ENCODE peak calls at places on chromosomes 11 and 22, in five cellular contexts. H is H1, M is mesenchymal stem cell, Z is H9, D is mesendoderm. T is an unnamed sample.
A peak's percentile ranks its signal among the peaks of the same experiment; 100 is the strongest.

GRCh38 chr11:13110929-13111812 is 102.1 kb downstream of the RASSF10 start:
- DNase-seq in H (no peak), M (no peak), Z (no peak), D (peak; percentile 97), T (peak; percentile 76)

GRCh38 chr11:68053117-68053516 is 14.3 kb downstream of the TCIRG1 start:
- DNase-seq in H (no peak), M (peak; percentile 26), Z (peak; percentile 29), D (peak; percentile 26), T (no peak)

GRCh38 chr11:112834277-112834755 is 126.9 kb upstream of the NCAM1 start:
- DNase-seq in H (no peak), M (no peak), Z (no peak), D (peak; percentile 18), T (no peak)

GRCh38 chr11:86046111-86046510 is 22.8 kb downstream of the PICALM start:
- DNase-seq in H (no peak), M (no peak), Z (no peak), D (no peak), T (no peak)

GRCh38 chr11:75214411-75214821 is 26.2 kb upstream of the TPBGL start:
- DNase-seq in H (peak; percentile 70), M (peak; percentile 85), Z (peak; percentile 93), D (peak; percentile 95), T (peak; percentile 72)

GRCh38 chr11:1092145-1092670 is 17.5 kb downstream of the MUC2 start:
- DNase-seq in H (no peak), M (no peak), Z (no peak), D (no peak), T (no peak)

GRCh38 chr11:114416441-114416928 is 16.0 kb downstream of the RBM7 start:
- DNase-seq in H (no peak), M (peak; percentile 59), Z (no peak), D (no peak), T (peak; percentile 33)

GRCh38 chr22:17192186-17192585 is 27.0 kb downstream of the ADA2 start:
- DNase-seq in H (no peak), M (no peak), Z (no peak), D (no peak), T (no peak)

GRCh38 chr11:47078751-47079524 is 97.7 kb downstream of the ARFGAP2 start:
- DNase-seq in H (no peak), M (no peak), Z (no peak), D (no peak), T (peak; percentile 8)

GRCh38 chr11:67584205-67584880 is 731 bp downstream of the GSTP1 start:
- DNase-seq in H (no peak), M (peak; percentile 65), Z (no peak), D (peak; percentile 69), T (peak; percentile 54)

GRCh38 chr11:69308936-69309799 is 15.2 kb downstream of the MYEOV start:
- DNase-seq in H (no peak), M (no peak), Z (no peak), D (no peak), T (no peak)

GRCh38 chr11:125245299-125245698 is 80.7 kb downstream of the PKNOX2 start:
- DNase-seq in H (no peak), M (no peak), Z (no peak), D (no peak), T (peak; percentile 4)

GRCh38 chr11:86761978-86762377 is 38.4 kb upstream of the PRSS23 start:
- DNase-seq in H (no peak), M (no peak), Z (no peak), D (no peak), T (peak; percentile 72)

GRCh38 chr11:46856605-46857339 is 10.7 kb upstream of the CKAP5 start:
- DNase-seq in H (no peak), M (no peak), Z (no peak), D (no peak), T (no peak)

GRCh38 chr11:13135385-13136271 is 126.5 kb downstream of the RASSF10 start:
- DNase-seq in H (no peak), M (peak; percentile 73), Z (no peak), D (peak; percentile 46), T (peak; percentile 90)

GRCh38 chr11:33520103-33520502 is 180.5 kb downstream of the C11orf91 start:
- DNase-seq in H (no peak), M (no peak), Z (no peak), D (no peak), T (no peak)

GRCh38 chr11:75240381-75241035 is at the start of gene TPBGL:
- DNase-seq in H (no peak), M (no peak), Z (peak; percentile 73), D (peak; percentile 55), T (no peak)

GRCh38 chr11:70544067-70544773 is 145.9 kb downstream of the CTTN start:
- DNase-seq in H (no peak), M (no peak), Z (no peak), D (no peak), T (no peak)

GRCh38 chr11:44980533-44981427 is 30.1 kb upstream of the TP53I11 start:
- DNase-seq in H (no peak), M (no peak), Z (no peak), D (no peak), T (no peak)

GRCh38 chr11:5349550-5349949 is 1.8 kb upstream of the OR51B6 start:
- DNase-seq in H (no peak), M (no peak), Z (no peak), D (no peak), T (no peak)

GRCh38 chr11:103737791-103738190 is 298.6 kb upstream of the DDI1 start:
- DNase-seq in H (no peak), M (no peak), Z (no peak), D (peak; percentile 12), T (no peak)

GRCh38 chr11:106087815-106088435 is 10.5 kb downstream of the AASDHPPT start:
- DNase-seq in H (no peak), M (peak; percentile 70), Z (peak; percentile 32), D (peak; percentile 55), T (peak; percentile 65)

GRCh38 chr11:10375280-10376048 is 70.6 kb downstream of the ADM start:
- DNase-seq in H (no peak), M (no peak), Z (no peak), D (peak; percentile 30), T (peak; percentile 95)

GRCh38 chr11:10314199-10315072 is 9.6 kb downstream of the ADM start:
- DNase-seq in H (no peak), M (peak; percentile 78), Z (peak; percentile 34), D (peak; percentile 60), T (peak; percentile 71)

GRCh38 chr11:102666331-102666957 is 39.1 kb downstream of the MMP27 start:
- DNase-seq in H (no peak), M (peak; percentile 64), Z (no peak), D (peak; percentile 67), T (peak; percentile 60)

GRCh38 chr22:42340695-42341383 is 70.4 kb upstream of the TCF20 start:
- DNase-seq in H (no peak), M (no peak), Z (peak; percentile 60), D (peak; percentile 64), T (no peak)

GRCh38 chr11:25769287-25769686 is 562.6 kb upstream of the ANO3 start:
- DNase-seq in H (no peak), M (peak; percentile 29), Z (no peak), D (no peak), T (no peak)

GRCh38 chr11:27514558-27514957 is 8.0 kb upstream of the LIN7C start:
- DNase-seq in H (no peak), M (no peak), Z (no peak), D (no peak), T (peak; percentile 55)

GRCh38 chr11:57094206-57094940 is 87.4 kb upstream of the LRRC55 start:
- DNase-seq in H (no peak), M (peak; percentile 32), Z (no peak), D (peak; percentile 25), T (peak; percentile 21)

GRCh38 chr11:57735655-57736298 is 5.5 kb upstream of the SELENOH start:
- DNase-seq in H (no peak), M (no peak), Z (no peak), D (peak; percentile 51), T (no peak)

GRCh38 chr11:66302656-66303055 is 11.0 kb downstream of the TMEM151A start:
- DNase-seq in H (no peak), M (no peak), Z (no peak), D (no peak), T (no peak)
- H2BK15ac ChIP-seq in H (no peak overlapping the region), M (no peak overlapping the region), Z (no peak overlapping the region), D (no peak overlapping the region), T (no peak overlapping the region)

GRCh38 chr11:133366088-133366487 is 166.2 kb downstream of the OPCML start:
- DNase-seq in H (no peak), M (no peak), Z (no peak), D (no peak), T (no peak)

GRCh38 chr11:133362156-133362555 is 170.1 kb downstream of the OPCML start:
- DNase-seq in H (no peak), M (no peak), Z (no peak), D (no peak), T (no peak)

GRCh38 chr11:133360860-133361688 is 171.2 kb downstream of the OPCML start:
- DNase-seq in H (no peak), M (no peak), Z (no peak), D (no peak), T (no peak)

GRCh38 chr11:133362921-133363320 is 169.4 kb downstream of the OPCML start:
- DNase-seq in H (no peak), M (no peak), Z (no peak), D (no peak), T (no peak)

GRCh38 chr11:133361689-133361994 is 170.7 kb downstream of the OPCML start:
- DNase-seq in H (no peak), M (no peak), Z (no peak), D (no peak), T (no peak)
- H2BK15ac ChIP-seq in H (no peak overlapping the region), M (no peak overlapping the region), Z (no peak overlapping the region), D (no peak overlapping the region), T (no peak overlapping the region)

DNA sequence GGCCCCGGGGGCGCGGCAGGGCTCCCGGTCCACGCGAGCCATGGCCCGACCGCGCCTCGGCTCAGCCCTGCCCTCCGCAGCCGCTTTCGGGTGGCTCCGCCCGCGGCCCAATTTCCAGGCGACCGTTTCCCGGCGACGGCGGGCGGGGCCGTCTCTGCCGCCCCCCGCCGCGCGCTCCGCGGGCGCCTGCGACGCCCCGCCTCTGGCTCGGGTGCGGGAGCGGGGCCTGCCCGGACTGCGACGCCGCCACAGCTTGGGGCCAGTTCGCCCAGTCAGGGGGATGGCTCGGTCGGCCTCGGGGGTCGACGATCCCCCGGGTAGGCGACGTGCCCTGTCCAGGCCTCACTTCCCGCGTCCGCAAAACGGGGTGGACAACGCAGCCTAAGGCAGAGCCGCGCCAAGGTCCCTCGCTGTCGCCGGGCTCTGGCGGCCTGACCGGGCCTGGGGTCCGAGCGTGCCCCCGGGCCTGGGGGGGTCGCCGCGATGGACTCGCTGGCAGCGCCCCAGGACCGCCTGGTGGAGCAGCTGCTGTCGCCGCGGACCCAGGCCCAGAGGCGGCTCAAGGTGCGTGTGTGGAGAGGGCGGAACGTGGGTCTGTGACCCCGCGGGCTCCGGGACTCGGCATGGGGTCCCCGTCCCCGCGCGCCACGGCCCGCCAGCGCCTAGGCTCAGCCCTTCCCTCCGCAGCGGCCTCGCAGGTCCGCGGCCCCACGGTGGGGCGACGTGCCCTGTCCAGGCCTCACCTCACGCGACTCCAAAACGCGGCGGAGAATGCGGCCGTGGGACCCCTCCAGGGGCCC is 4.2 kb downstream of the SEPTIN5 start:
- DNase-seq in H (no peak), M (no peak), Z (no peak), D (no peak), T (no peak)
- H2BK15ac ChIP-seq in H (no peak overlapping the region), M (peak overlapping the region; percentile 54), Z (no peak overlapping the region), D (no peak overlapping the region), T (no peak overlapping the region)

DNA sequence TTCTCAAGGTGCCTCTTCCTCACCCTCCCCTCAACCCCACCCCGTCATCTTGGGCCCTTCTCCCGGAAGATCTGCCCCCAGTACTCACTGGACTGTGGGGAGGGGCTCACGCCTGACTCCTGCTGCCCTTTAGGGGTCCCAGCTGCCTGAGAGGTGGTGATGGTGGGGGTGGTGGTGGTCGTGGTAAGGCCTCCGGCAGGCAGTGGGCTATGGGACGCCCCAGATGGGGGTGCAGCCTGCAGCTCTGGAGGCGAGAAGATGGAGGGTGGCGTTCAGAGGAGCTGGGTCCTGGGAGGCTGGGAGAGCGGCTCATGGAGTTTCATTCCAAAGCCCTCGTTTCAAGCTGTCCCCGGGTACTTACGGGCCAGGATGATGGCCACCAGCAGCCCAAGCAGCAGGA is 820 bp downstream of the MFRP start:
- DNase-seq in H (no peak), M (no peak), Z (no peak), D (no peak), T (no peak)
- H2BK15ac ChIP-seq in H (no peak overlapping the region), M (peak overlapping the region; percentile 48), Z (no peak overlapping the region), D (no peak overlapping the region), T (no peak overlapping the region)

T was measured in IMR-90.